ENCODE peak calls at places on chromosomes 12 and 14, in four cellular contexts. S is endothelial cell, P is H9, J is foreskin keratinocyte. B is an unnamed sample.

GRCh38 chr12:89469361-89469760 is 55.2 kb downstream of the GALNT4 start:
- DNase-seq in S (no peak), P (no peak), J (peak; percentile 46), B (no peak)

GRCh38 chr12:127393896-127394295 is 873.1 kb upstream of the TMEM132C start:
- DNase-seq in S (no peak), P (no peak), J (peak; percentile 90), B (no peak)

GRCh38 chr14:44589180-44589579 is 82.1 kb upstream of the FSCB start:
- DNase-seq in S (no peak), P (no peak), J (peak; percentile 11), B (no peak)

GRCh38 chr14:74552623-74553022 is 59.1 kb downstream of the ISCA2 start:
- DNase-seq in S (no peak), P (no peak), J (no peak), B (no peak)

GRCh38 chr12:3168223-3168770 is 91.1 kb downstream of the TSPAN9 start:
- DNase-seq in S (no peak), P (no peak), J (no peak), B (no peak)

GRCh38 chr12:64860446-64860998 is 36.1 kb downstream of the TBC1D30 start:
- DNase-seq in S (no peak), P (no peak), J (no peak), B (no peak)

GRCh38 chr12:131264625-131265024 is 310.9 kb downstream of the ADGRD1 start:
- DNase-seq in S (no peak), P (no peak), J (no peak), B (no peak)

GRCh38 chr12:93158065-93158843 is 219.5 kb upstream of the NUDT4 start:
- DNase-seq in S (no peak), P (no peak), J (no peak), B (no peak)

GRCh38 chr14:46734287-46734686 is 82.7 kb upstream of the RPL10L start:
- DNase-seq in S (no peak), P (no peak), J (no peak), B (no peak)

GRCh38 chr14:73295198-73295796 is 58.0 kb downstream of the PAPLN start:
- DNase-seq in S (no peak), P (no peak), J (peak; percentile 23), B (no peak)

GRCh38 chr12:117622087-117622486 is 260.7 kb upstream of the NOS1 start:
- DNase-seq in S (no peak), P (no peak), J (no peak), B (no peak)

GRCh38 chr12:120100630-120101029 is 15.9 kb downstream of the RAB35 start:
- DNase-seq in S (no peak), P (no peak), J (no peak), B (no peak)

GRCh38 chr12:84585996-84586395 is 326.6 kb downstream of the SLC6A15 start:
- DNase-seq in S (no peak), P (no peak), J (peak; percentile 20), B (no peak)
- TF ChIP-seq CTCF in S (no peak), P (no peak), J (no peak), B (no peak)

DNA sequence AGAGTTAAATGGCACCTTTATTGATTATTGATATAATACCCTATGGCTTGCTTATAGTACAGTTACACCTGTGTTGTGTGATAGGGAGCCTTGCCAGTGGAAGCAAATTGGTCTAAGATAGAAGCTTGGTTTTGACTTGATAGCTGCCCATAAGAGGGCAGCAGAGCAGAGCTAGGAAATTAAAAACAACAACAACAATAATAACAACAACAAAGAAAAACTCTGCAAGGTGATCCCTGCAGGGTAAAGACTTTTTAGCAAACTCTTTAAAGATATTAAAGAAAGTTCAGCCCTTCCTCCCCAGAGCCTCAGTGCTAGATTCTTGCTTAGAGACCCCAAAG is 18.0 kb upstream of the RNASE10 start:
- DNase-seq in S (no peak), P (no peak), J (no peak), B (no peak)
- TF ChIP-seq CTCF in S (no peak), P (peak; percentile 49), J (peak; percentile 32), B (no peak)

GRCh38 chr12:62814243-62814642 is 120.7 kb downstream of the PPM1H start:
- DNase-seq in S (no peak), P (no peak), J (no peak), B (no peak)

GRCh38 chr12:62816624-62817023 is 118.3 kb downstream of the PPM1H start:
- DNase-seq in S (no peak), P (no peak), J (no peak), B (no peak)

GRCh38 chr12:62813031-62813829 is 121.7 kb downstream of the PPM1H start:
- DNase-seq in S (peak; percentile 40), P (peak; percentile 65), J (peak; percentile 29), B (no peak)

GRCh38 chr12:62817556-62818271 is 117.2 kb downstream of the PPM1H start:
- DNase-seq in S (no peak), P (no peak), J (no peak), B (no peak)
- TF ChIP-seq CTCF in S (no peak), P (no peak), J (no peak), B (no peak)

DNA sequence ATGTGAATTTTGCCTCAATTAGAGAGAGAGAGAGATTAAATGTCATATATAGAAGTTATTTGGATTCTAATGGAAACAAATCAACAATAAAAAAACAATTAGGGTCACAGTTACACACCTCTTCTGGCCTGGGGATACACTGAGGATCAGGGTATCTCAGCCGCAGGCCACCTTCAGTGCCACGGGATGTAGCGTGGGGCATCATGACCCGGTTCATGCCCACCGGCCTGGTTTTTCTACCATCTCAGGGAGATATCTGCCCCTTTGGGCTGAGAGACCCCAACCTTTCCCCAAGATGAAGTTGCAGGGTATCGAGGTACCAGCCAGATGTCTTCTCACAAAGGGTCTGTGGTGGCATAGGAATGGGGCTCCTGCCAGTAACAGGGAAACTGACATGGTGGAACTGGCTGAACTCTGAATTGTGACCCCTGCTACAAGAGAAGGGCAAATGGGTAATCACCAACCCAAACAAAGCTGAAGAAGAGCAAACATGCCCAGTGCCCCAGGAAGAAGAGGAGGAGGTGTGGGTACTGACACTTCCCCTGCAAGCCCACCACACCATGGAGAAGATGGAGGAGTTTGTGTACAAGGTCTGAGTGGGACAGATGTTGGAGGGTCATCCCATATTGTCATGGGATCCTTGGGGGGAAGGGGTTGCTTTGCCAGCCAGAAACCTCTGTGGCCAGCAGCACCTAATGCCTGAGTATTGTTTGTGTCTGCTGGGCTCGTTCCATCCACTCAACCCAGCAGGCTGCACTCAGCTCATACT is 19.5 kb downstream of the SERPINA3 start:
- DNase-seq in S (no peak), P (no peak), J (no peak), B (no peak)
- TF ChIP-seq CTCF in S (no peak), P (no peak), J (no peak), B (no peak)

GRCh38 chr12:82378997-82379396 is 20.7 kb downstream of the METTL25 start:
- DNase-seq in S (no peak), P (no peak), J (no peak), B (no peak)

GRCh38 chr12:82383930-82384513 is 25.7 kb downstream of the METTL25 start:
- DNase-seq in S (no peak), P (no peak), J (peak; percentile 22), B (no peak)
- TF ChIP-seq CTCF in S (peak; percentile 20), P (peak; percentile 53), J (peak; percentile 80), B (peak; percentile 68)

DNA sequence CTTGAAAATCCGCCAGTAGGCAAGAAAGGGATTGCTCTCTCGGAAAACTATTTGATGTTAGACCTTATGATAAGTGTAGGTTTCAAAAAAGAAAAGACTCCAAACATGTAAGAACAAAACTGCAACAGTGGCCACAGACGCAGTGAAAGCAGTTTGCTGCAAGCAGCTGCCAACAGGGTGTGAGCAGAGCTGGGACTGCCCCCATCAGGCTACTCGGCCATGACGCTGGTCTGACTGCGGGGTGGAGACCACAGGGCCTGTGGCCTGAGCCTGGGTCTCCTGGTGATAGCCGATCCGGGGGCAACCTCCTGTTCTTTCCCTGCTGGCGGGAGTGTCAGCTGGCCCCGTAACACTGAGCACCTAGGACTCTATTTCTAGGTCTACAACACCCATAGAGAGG is 63.2 kb downstream of the AMN start:
- DNase-seq in S (no peak), P (no peak), J (no peak), B (no peak)
- TF ChIP-seq CTCF in S (no peak), P (no peak), J (no peak), B (no peak)

B was measured in type B pancreatic cell.